ENCODE peak calls at places on chromosomes 13 and 19, in seven cellular contexts. Z, Q, N, Y, W, P and H are unnamed samples.
A peak's percentile ranks its signal among the peaks of the same experiment; 100 is the strongest.

GRCh38 chr13:44132710-44133109 is 240.9 kb upstream of the SERP2 start:
- DNase-seq in Z (no peak), Q (peak; percentile 38), N (peak; percentile 89), Y (peak; percentile 30), W (no peak), P (no peak), H (no peak)

GRCh38 chr13:98510156-98510509 is 66.8 kb downstream of the STK24 start:
- DNase-seq in Z (no peak), Q (no peak), N (no peak), Y (no peak), W (no peak), P (no peak), H (no peak)

GRCh38 chr13:79404361-79404760 is 1.7 kb downstream of the RBM26 start:
- DNase-seq in Z (no peak), Q (no peak), N (no peak), Y (no peak), W (no peak), P (no peak), H (no peak)

GRCh38 chr19:37778613-37779138 is 710 bp downstream of the ZNF573 start:
- DNase-seq in Z (no peak), Q (no peak), N (no peak), Y (no peak), W (peak; percentile 56), P (peak; percentile 30), H (peak; percentile 18)

GRCh38 chr13:46903748-46904147 is 6.9 kb upstream of the HTR2A start:
- DNase-seq in Z (no peak), Q (no peak), N (no peak), Y (no peak), W (no peak), P (no peak), H (no peak)

GRCh38 chr19:30054210-30054609 is 112.2 kb downstream of the URI1 start:
- DNase-seq in Z (no peak), Q (no peak), N (no peak), Y (no peak), W (no peak), P (no peak), H (no peak)

GRCh38 chr13:42981853-42982252 is 10.2 kb downstream of the EPSTI1 start:
- DNase-seq in Z (no peak), Q (no peak), N (no peak), Y (no peak), W (no peak), P (peak; percentile 35), H (no peak)

GRCh38 chr13:32581177-32581786 is 5.0 kb upstream of the PDS5B start:
- DNase-seq in Z (no peak), Q (peak; percentile 10), N (no peak), Y (no peak), W (no peak), P (peak; percentile 33), H (no peak)

GRCh38 chr19:48997972-48998371 is 4.3 kb downstream of the RUVBL2 start:
- DNase-seq in Z (no peak), Q (peak; percentile 62), N (no peak), Y (no peak), W (peak; percentile 52), P (peak; percentile 95), H (peak; percentile 69)

GRCh38 chr19:2186071-2186846 is 22.5 kb downstream of the DOT1L start:
- DNase-seq in Z (no peak), Q (no peak), N (no peak), Y (peak; percentile 47), W (no peak), P (no peak), H (no peak)

GRCh38 chr19:35052599-35053190 is 11.2 kb downstream of the HPN start:
- DNase-seq in Z (no peak), Q (no peak), N (no peak), Y (no peak), W (no peak), P (no peak), H (no peak)

GRCh38 chr13:63455938-63456337 is 2040.3 kb upstream of the PCDH20 start:
- DNase-seq in Z (no peak), Q (no peak), N (no peak), Y (no peak), W (no peak), P (peak; percentile 59), H (peak; percentile 4)

GRCh38 chr19:17294051-17294891 is 9.0 kb downstream of the ABHD8 start:
- DNase-seq in Z (no peak), Q (no peak), N (peak; percentile 78), Y (no peak), W (no peak), P (peak; percentile 82), H (peak; percentile 90)

GRCh38 chr13:26618726-26619125 is 61.2 kb downstream of the WASF3 start:
- DNase-seq in Z (no peak), Q (no peak), N (no peak), Y (no peak), W (no peak), P (no peak), H (no peak)

GRCh38 chr13:52830946-52831345 is 17.5 kb downstream of the PCDH8 start:
- DNase-seq in Z (no peak), Q (no peak), N (no peak), Y (no peak), W (no peak), P (no peak), H (no peak)

GRCh38 chr19:50352242-50352641 is 13.2 kb downstream of the NAPSA start:
- DNase-seq in Z (no peak), Q (no peak), N (no peak), Y (no peak), W (no peak), P (no peak), H (no peak)

GRCh38 chr19:16033136-16033530 is 43.2 kb upstream of the TPM4 start:
- DNase-seq in Z (no peak), Q (no peak), N (no peak), Y (no peak), W (no peak), P (no peak), H (no peak)

GRCh38 chr13:26971990-26972888 is 199.4 kb downstream of the USP12 start:
- DNase-seq in Z (no peak), Q (peak; percentile 26), N (peak; percentile 72), Y (no peak), W (peak; percentile 16), P (peak; percentile 81), H (no peak)

GRCh38 chr19:45958763-45959516 is 14.7 kb downstream of the NOVA2 start:
- DNase-seq in Z (no peak), Q (no peak), N (no peak), Y (no peak), W (no peak), P (no peak), H (no peak)

GRCh38 chr19:14434157-14434501 is 1.0 kb downstream of the PKN1 start:
- DNase-seq in Z (no peak), Q (no peak), N (peak; percentile 85), Y (no peak), W (no peak), P (no peak), H (peak; percentile 70)

GRCh38 chr19:14433454-14434156 is 499 bp downstream of the PKN1 start:
- DNase-seq in Z (no peak), Q (no peak), N (peak; percentile 86), Y (no peak), W (no peak), P (peak; percentile 55), H (peak; percentile 59)

GRCh38 chr19:14434543-14435319 is 1.6 kb downstream of the PKN1 start:
- DNase-seq in Z (no peak), Q (no peak), N (peak; percentile 86), Y (peak; percentile 39), W (peak; percentile 67), P (no peak), H (peak; percentile 79)

GRCh38 chr19:14430712-14431111 is 2.4 kb upstream of the PKN1 start:
- DNase-seq in Z (no peak), Q (no peak), N (no peak), Y (no peak), W (no peak), P (no peak), H (no peak)

DNA sequence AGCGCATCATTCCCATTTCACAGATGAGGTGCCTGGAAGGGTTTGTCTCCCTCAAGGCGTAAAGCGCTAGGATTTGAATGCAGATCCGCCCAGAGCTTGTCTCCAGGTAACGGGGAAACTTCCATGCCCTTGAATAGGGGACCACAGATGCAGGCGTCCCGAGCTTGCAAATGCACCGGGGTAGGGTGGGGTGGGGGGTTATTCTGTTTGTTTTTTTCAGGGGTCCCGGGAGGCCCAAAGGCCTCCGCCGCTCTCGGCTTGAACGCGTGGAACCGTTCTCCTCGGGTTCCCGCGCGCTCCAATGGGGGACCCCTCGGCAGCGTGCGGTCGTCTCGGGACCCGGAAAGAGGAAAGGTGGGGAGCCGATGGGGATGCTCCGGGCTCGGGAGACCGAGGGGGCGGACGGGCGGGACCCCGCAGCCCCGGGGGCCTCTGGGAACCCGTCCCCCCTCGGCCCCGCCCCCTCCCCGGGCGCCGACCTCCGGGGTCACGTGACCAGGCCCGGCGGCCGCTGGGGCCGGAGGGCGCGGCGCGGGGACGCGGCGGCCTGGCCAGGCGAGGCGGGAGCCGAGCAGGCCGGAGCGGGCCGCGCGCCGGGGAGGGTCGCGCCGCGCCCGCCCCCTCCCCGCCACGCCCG is at the start of gene PKN1:
- DNase-seq in Z (no peak), Q (no peak), N (peak; percentile 89), Y (no peak), W (no peak), P (peak; percentile 88), H (peak; percentile 95)
- TF ChIP-seq POLR2AphosphoS5 in Z (no peak), Q (peak; percentile 18), N (peak; percentile 31), Y (no peak), W (no peak), P (peak; percentile 74), H (peak; percentile 77)

GRCh38 chr19:53076984-53077383 is 26.2 kb downstream of the ZNF160 start:
- DNase-seq in Z (no peak), Q (no peak), N (no peak), Y (no peak), W (no peak), P (peak; percentile 97), H (peak; percentile 72)
- TF ChIP-seq POLR2AphosphoS5 in Z (no peak), Q (no peak), N (peak; percentile 73), Y (no peak), W (no peak), P (no peak), H (no peak)

GRCh38 chr13:40790232-40790631 is 821 bp downstream of the SLC25A15 start:
- DNase-seq in Z (no peak), Q (no peak), N (no peak), Y (no peak), W (no peak), P (no peak), H (peak; percentile 16)

GRCh38 chr13:40786568-40786996 is 2.8 kb upstream of the SLC25A15 start:
- DNase-seq in Z (no peak), Q (no peak), N (no peak), Y (no peak), W (no peak), P (no peak), H (no peak)

GRCh38 chr13:40787062-40787461 is 2.3 kb upstream of the SLC25A15 start:
- DNase-seq in Z (no peak), Q (no peak), N (no peak), Y (no peak), W (no peak), P (no peak), H (no peak)

GRCh38 chr13:40792284-40793051 is 3.1 kb downstream of the SLC25A15 start:
- DNase-seq in Z (no peak), Q (no peak), N (no peak), Y (no peak), W (no peak), P (no peak), H (no peak)

GRCh38 chr13:40789275-40790231 is at the start of gene SLC25A15:
- DNase-seq in Z (no peak), Q (peak; percentile 48), N (peak; percentile 95), Y (peak; percentile 44), W (peak; percentile 52), P (peak; percentile 80), H (peak; percentile 97)
- TF ChIP-seq POLR2AphosphoS5 in Z (peak; percentile 71), Q (peak; percentile 61), N (peak; percentile 74), Y (no peak), W (peak; percentile 65), P (peak; percentile 77), H (peak; percentile 78)

GRCh38 chr13:24115671-24116070 is 44.8 kb upstream of the SPATA13 start:
- DNase-seq in Z (no peak), Q (no peak), N (no peak), Y (no peak), W (no peak), P (no peak), H (no peak)
- TF ChIP-seq POLR2AphosphoS5 in Z (no peak), Q (no peak), N (no peak), Y (no peak), W (no peak), P (no peak), H (no peak)